ENCODE peak calls at places on chromosomes 5 and 9, in seven cellular contexts. Q is heart left ventricle, I is IMR-90, N is thyroid gland, Y is adrenal gland, S is suprapubic skin, O is body of pancreas. W is an unnamed sample.

GRCh38 chr9:89400398-89401116 is 82.3 kb downstream of the SECISBP2 start:
- DNase-seq in Q (no peak), I (no peak), N (no peak), Y (no peak), O (no peak), S (no peak), W (no peak)

GRCh38 chr9:83630938-83631457 is 8.1 kb downstream of the IDNK start:
- DNase-seq in I (peak; percentile 42), N (no peak), Y (no peak), S (no peak), O (no peak), Q (no peak), W (no peak)

GRCh38 chr9:136045595-136046554 is 49.2 kb downstream of the NACC2 start:
- DNase-seq in S (no peak), O (no peak), N (no peak), Y (no peak), Q (no peak), I (peak; percentile 63), W (peak; percentile 52)

GRCh38 chr9:5871785-5872184 is 18.9 kb upstream of the MLANA start:
- DNase-seq in S (no peak), Q (no peak), Y (no peak), O (no peak), I (no peak), N (no peak), W (no peak)

GRCh38 chr9:114087721-114088120 is 9.6 kb upstream of the AMBP start:
- DNase-seq in Y (no peak), O (no peak), I (no peak), N (no peak), S (no peak), Q (no peak), W (no peak)

GRCh38 chr9:91282292-91282691 is 79.4 kb downstream of the AUH start:
- DNase-seq in O (no peak), N (no peak), Q (no peak), S (no peak), Y (no peak), I (peak; percentile 61), W (no peak)

GRCh38 chr9:22645893-22646292 is 199.3 kb downstream of the DMRTA1 start:
- DNase-seq in N (no peak), O (no peak), S (no peak), Y (no peak), Q (no peak), I (peak; percentile 16), W (no peak)

GRCh38 chr5:131635755-131636479 is 888 bp upstream of the RAPGEF6 start:
- DNase-seq in N (no peak), O (no peak), I (no peak), S (no peak), Q (no peak), Y (no peak), W (no peak)

GRCh38 chr9:93968451-93969327 is 13.5 kb upstream of the BARX1 start:
- DNase-seq in Q (no peak), Y (no peak), O (no peak), N (no peak), I (peak; percentile 59), S (no peak), W (no peak)

GRCh38 chr9:84403288-84403687 is 62.7 kb upstream of the SLC28A3 start:
- DNase-seq in Y (no peak), N (no peak), I (no peak), Q (no peak), S (no peak), O (no peak), W (no peak)

GRCh38 chr5:169281625-169282024 is 19.3 kb downstream of the SLIT3 start:
- DNase-seq in N (no peak), I (no peak), O (no peak), S (no peak), Q (no peak), Y (no peak), W (no peak)

GRCh38 chr5:97231025-97231636 is 48.1 kb upstream of the RIOK2 start:
- DNase-seq in O (peak; percentile 37), N (peak; percentile 19), Y (peak; percentile 36), S (no peak), I (peak; percentile 86), Q (peak; percentile 40), W (peak; percentile 15)

GRCh38 chr5:7392401-7393024 is 3.4 kb upstream of the ADCY2 start:
- DNase-seq in I (no peak), N (no peak), O (peak; percentile 18), S (no peak), Y (no peak), Q (no peak), W (no peak)

GRCh38 chr9:83708515-83709158 is 879 bp upstream of the UBQLN1 start:
- DNase-seq in I (peak; percentile 44), S (peak; percentile 90), Y (peak; percentile 85), Q (peak; percentile 62), N (peak; percentile 79), O (peak; percentile 69), W (peak; percentile 70)

GRCh38 chr9:75467141-75467540 is 378.8 kb downstream of the OSTF1 start:
- DNase-seq in Q (no peak), Y (no peak), O (no peak), I (no peak), S (no peak), N (no peak), W (no peak)

GRCh38 chr9:132451276-132451675 is 41.3 kb downstream of the CFAP77 start:
- DNase-seq in Y (no peak), Q (no peak), I (no peak), N (no peak), O (no peak), S (no peak), W (no peak)

GRCh38 chr9:121559183-121559582 is 59.5 kb upstream of the GGTA1 start:
- DNase-seq in I (peak; percentile 66), Y (peak; percentile 49), Q (no peak), S (no peak), O (no peak), N (peak; percentile 65), W (no peak)

GRCh38 chr9:127569819-127570401 is 42.2 kb upstream of the STXBP1 start:
- DNase-seq in S (no peak), I (peak; percentile 44), Q (no peak), Y (no peak), O (no peak), N (peak; percentile 85), W (no peak)

GRCh38 chr5:133738271-133738670 is 125.9 kb upstream of the FSTL4 start:
- DNase-seq in I (no peak), Y (no peak), S (no peak), N (no peak), Q (no peak), O (no peak), W (no peak)

DNA sequence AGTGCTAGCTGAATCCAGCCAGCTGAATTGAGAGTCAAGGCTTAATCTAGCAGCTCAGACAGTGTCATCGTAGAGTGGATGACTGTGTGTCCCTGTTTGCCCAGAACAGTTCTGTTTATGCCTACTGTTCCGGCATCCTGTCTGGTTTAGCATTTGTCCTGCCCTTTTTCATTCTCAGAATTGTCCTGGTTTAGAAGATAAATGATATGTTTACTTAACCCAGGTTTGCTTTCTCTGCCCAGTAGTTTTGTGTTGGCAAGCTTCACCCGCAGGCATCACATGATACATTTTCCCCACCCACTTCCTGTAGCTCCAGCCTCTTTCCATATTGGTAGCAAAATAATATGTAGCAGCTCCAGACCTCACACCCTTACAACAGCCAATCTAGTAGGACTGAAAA is 41.2 kb upstream of the ZSWIM6 start:
- DNase-seq in N (no peak), S (no peak), I (no peak), O (peak; percentile 73), Y (peak; percentile 24), Q (no peak), W (no peak)
- TF ChIP-seq POLR2A in N (no peak), S (no peak), I (no peak), O (peak; percentile 56), Y (no peak), Q (no peak), W (no peak)

GRCh38 chr5:322942-323879 is 1.7 kb downstream of the AHRR start:
- DNase-seq in Q (no peak), O (no peak), Y (no peak), N (no peak), S (peak; percentile 75), I (peak; percentile 31), W (no peak)

GRCh38 chr5:321726-322251 is 275 bp downstream of the AHRR start:
- DNase-seq in I (no peak), Q (no peak), N (no peak), S (peak; percentile 78), O (no peak), Y (no peak), W (no peak)

GRCh38 chr5:320524-321232 is 836 bp upstream of the AHRR start:
- DNase-seq in N (no peak), S (peak; percentile 74), Q (no peak), I (no peak), Y (no peak), O (no peak), W (no peak)

GRCh38 chr5:322281-322941 is 897 bp downstream of the AHRR start:
- DNase-seq in Y (no peak), O (no peak), I (peak; percentile 36), N (no peak), Q (no peak), S (peak; percentile 80), W (no peak)

GRCh38 chr5:321233-321725 is at the start of gene AHRR:
- DNase-seq in I (peak; percentile 53), O (no peak), S (peak; percentile 77), Q (peak; percentile 41), Y (peak; percentile 51), N (peak; percentile 47), W (peak; percentile 41)
- TF ChIP-seq POLR2A in I (no peak), O (no peak), S (no peak), Q (no peak), Y (no peak), N (no peak), W (no peak)

DNA sequence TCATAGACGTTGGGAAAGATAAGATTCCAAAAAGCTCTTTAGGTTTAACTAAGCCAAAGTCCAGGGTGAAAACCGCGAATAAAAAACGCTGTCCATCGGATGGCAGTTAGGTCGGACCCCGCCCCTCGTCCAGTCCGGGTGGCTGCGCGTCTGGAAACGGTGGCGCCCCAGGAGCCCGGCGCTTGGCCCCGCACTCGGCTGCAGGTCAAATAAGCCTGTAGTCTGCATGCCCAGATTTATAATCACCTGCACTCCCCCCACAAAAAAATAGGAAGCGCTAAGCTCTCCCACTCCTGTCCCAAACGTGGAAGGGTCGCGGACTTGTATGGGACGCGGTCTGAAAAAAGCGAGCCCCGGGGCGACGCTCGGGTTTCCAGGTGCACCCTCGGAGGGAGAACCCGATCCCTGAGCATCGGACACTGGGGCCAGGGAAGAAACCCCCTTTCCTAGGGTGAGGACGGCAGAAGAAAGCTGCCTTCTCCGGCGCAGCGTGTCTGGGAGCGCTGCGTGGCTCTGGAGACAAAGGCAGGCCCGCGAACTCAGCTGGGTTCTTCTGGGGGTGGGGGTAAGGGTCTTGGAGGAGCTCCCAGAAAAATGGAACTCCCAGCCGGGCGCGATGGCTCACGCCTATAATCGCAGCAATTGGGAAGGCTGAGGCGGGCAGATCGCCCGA is 923 bp upstream of the ZBTB5 start:
- DNase-seq in Y (peak; percentile 82), N (peak; percentile 68), S (peak; percentile 86), I (no peak), O (peak; percentile 41), Q (peak; percentile 67), W (peak; percentile 87)
- TF ChIP-seq POLR2A in Y (peak; percentile 72), N (no peak), S (no peak), I (peak; percentile 64), O (peak; percentile 68), Q (no peak), W (peak; percentile 76)

DNA sequence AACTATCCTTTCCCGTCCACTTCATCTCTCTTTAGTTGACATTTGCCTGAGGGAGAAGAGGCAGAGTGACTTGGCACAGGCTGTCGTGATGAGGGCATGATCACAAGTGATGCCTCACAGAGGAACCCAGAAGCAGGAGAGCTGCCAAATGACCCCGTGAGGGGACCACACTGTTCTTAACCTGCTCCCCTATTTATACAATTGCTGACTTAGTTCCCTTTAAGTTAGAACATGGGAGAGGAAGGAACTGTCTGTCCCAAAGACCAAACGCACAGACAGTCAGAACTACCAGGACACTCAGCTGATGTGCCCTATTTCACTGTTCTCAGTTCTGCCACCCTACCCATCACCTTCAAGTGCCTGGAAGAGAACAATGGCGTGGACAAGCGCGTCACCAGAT is 73.7 kb downstream of the SLC1A3 start:
- DNase-seq in O (no peak), Y (peak; percentile 84), I (no peak), S (no peak), Q (peak; percentile 47), N (peak; percentile 35), W (no peak)
- TF ChIP-seq POLR2A in O (no peak), Y (no peak), I (no peak), S (no peak), Q (no peak), N (no peak), W (no peak)